ENCODE peak calls at places on chromosomes 7 and 10, in ten cellular contexts. F is stimulated activated naive B cell treated with anti-CD40 and anti-IgM and Interleukin-4, amounts not matched to agents 10 μg/mL and 1 μg/mL and 100 μg/mL, for 72 hours; L is NCI-H446; E is AG09309; Z is cardiac muscle cell; X is NCI-H1092; I is SK-N-DZ; T is posterior cingulate gyrus; K is astrocyte of the spinal cord; M is GM20000. Y is an unnamed sample.

GRCh38 chr10:102120142-102120986 is at the start of gene LDB1:
- DNase-seq in F (peak; percentile 74), L (peak; percentile 73), E (no peak), Z (peak; percentile 89), X (peak; percentile 38), I (peak; percentile 92), T (peak; percentile 98), K (peak; percentile 80), M (peak; percentile 93), Y (peak; percentile 90)

GRCh38 chr7:42264702-42265101 is 27.7 kb upstream of the GLI3 start:
- DNase-seq in F (no peak), L (no peak), E (no peak), Z (no peak), X (no peak), I (no peak), T (no peak), K (no peak), M (no peak), Y (no peak)

GRCh38 chr10:3057946-3058345 is 9.4 kb upstream of the PFKP start:
- DNase-seq in F (no peak), L (no peak), E (no peak), Z (no peak), X (no peak), I (no peak), T (peak; percentile 49), K (no peak), M (no peak), Y (no peak)

GRCh38 chr7:151408839-151409554 is 841 bp downstream of the WDR86 start:
- DNase-seq in F (no peak), L (no peak), E (no peak), Z (peak; percentile 80), X (no peak), I (no peak), T (peak; percentile 56), K (no peak), M (no peak), Y (no peak)

GRCh38 chr10:1454428-1454827 is 282.9 kb downstream of the ADARB2 start:
- DNase-seq in F (peak; percentile 81), L (no peak), E (no peak), Z (no peak), X (no peak), I (no peak), T (no peak), K (no peak), M (peak; percentile 51), Y (peak; percentile 56)

GRCh38 chr7:771241-772004 is 44.3 kb upstream of the PRKAR1B start:
- DNase-seq in F (no peak), L (no peak), E (no peak), Z (peak; percentile 63), X (no peak), I (peak; percentile 31), T (peak; percentile 74), K (peak; percentile 69), M (no peak), Y (no peak)

GRCh38 chr7:76364198-76364584 is 5.4 kb upstream of the YWHAG start:
- DNase-seq in F (no peak), L (no peak), E (no peak), Z (peak; percentile 78), X (no peak), I (no peak), T (peak; percentile 81), K (peak; percentile 74), M (no peak), Y (no peak)

GRCh38 chr7:422191-422885 is 97.3 kb downstream of the PDGFA start:
- DNase-seq in F (no peak), L (no peak), E (no peak), Z (no peak), X (no peak), I (no peak), T (peak; percentile 76), K (no peak), M (no peak), Y (no peak)

GRCh38 chr10:13100349-13101294 is 659 bp downstream of the OPTN start:
- DNase-seq in F (no peak), L (peak; percentile 6), E (no peak), Z (peak; percentile 31), X (no peak), I (no peak), T (peak; percentile 87), K (peak; percentile 35), M (peak; percentile 17), Y (peak; percentile 49)

GRCh38 chr7:138739859-138740258 is 38.7 kb upstream of the SVOPL start:
- DNase-seq in F (no peak), L (no peak), E (no peak), Z (no peak), X (no peak), I (no peak), T (no peak), K (no peak), M (no peak), Y (no peak)

Y was measured in GM13976.